ENCODE peak calls at places on chromosomes 3 and 15, in five cellular contexts. D is mammary epithelial cell, S is foreskin fibroblast, Q is T-helper 2 cell, U is GM10248. P is an unnamed sample.

GRCh38 chr15:79339588-79340314 is 28.8 kb downstream of the TMED3 start:
- DNase-seq in D (peak; percentile 8), S (peak; percentile 29), Q (no peak), U (peak; percentile 40), P (no peak)

GRCh38 chr15:64763874-64764273 is 11.5 kb downstream of the RBPMS2 start:
- DNase-seq in D (no peak), S (no peak), Q (no peak), U (no peak), P (no peak)

GRCh38 chr3:58237940-58238681 is 519 bp downstream of the ABHD6 start:
- DNase-seq in D (peak; percentile 7), S (peak; percentile 22), Q (peak; percentile 33), U (peak; percentile 38), P (peak; percentile 78)

GRCh38 chr3:172159962-172160538 is 120.7 kb downstream of the FNDC3B start:
- DNase-seq in D (no peak), S (no peak), Q (no peak), U (no peak), P (no peak)

GRCh38 chr3:180548050-180548449 is 53.9 kb upstream of the TTC14 start:
- DNase-seq in D (no peak), S (no peak), Q (no peak), U (no peak), P (no peak)

GRCh38 chr15:52805351-52806283 is 15.5 kb upstream of the ONECUT1 start:
- DNase-seq in D (no peak), S (no peak), Q (no peak), U (no peak), P (no peak)

GRCh38 chr15:74873756-74874424 is 725 bp upstream of the SCAMP2 start:
- DNase-seq in D (no peak), S (no peak), Q (no peak), U (no peak), P (no peak)

GRCh38 chr3:192042116-192042515 is 581.2 kb downstream of the PYDC2 start:
- DNase-seq in D (no peak), S (no peak), Q (no peak), U (peak; percentile 56), P (no peak)

GRCh38 chr3:112390783-112391641 is 58.1 kb downstream of the CD200 start:
- DNase-seq in D (peak; percentile 88), S (peak; percentile 73), Q (no peak), U (no peak), P (no peak)

GRCh38 chr3:34206996-34207395 is 408.6 kb downstream of the PDCD6IP start:
- DNase-seq in D (no peak), S (peak; percentile 24), Q (no peak), U (no peak), P (no peak)

GRCh38 chr3:142597898-142598297 is 1.7 kb downstream of the PLS1 start:
- DNase-seq in D (no peak), S (no peak), Q (no peak), U (no peak), P (no peak)

GRCh38 chr15:69537085-69537484 is 84.5 kb downstream of the RPLP1 start:
- DNase-seq in D (no peak), S (no peak), Q (no peak), U (no peak), P (no peak)

GRCh38 chr15:41281236-41281635 is 50.2 kb downstream of the CHP1 start:
- DNase-seq in D (peak; percentile 75), S (peak; percentile 81), Q (no peak), U (no peak), P (no peak)

GRCh38 chr3:55964491-55964980 is 477.4 kb upstream of the WNT5A start:
- DNase-seq in D (no peak), S (no peak), Q (no peak), U (no peak), P (no peak)